ENCODE peak calls at places on chromosomes 7 and 10, in nine cellular contexts. U, A, S, D, M, Y, W, J and N are unnamed samples.

GRCh38 chr10:18312385-18313145 is 172.3 kb downstream of the CACNB2 start:
- DNase-seq in W (no peak), Y (peak), D (peak), S (peak), A (peak), M (no peak), J (no peak), U (no peak), N (no peak)

GRCh38 chr10:26491276-26491675 is 53.1 kb downstream of the APBB1IP start:
- DNase-seq in S (no peak), D (no peak), Y (no peak), M (no peak), J (no peak), W (no peak), A (no peak), U (no peak), N (no peak)

GRCh38 chr10:130889240-130889639 is 422.3 kb downstream of the TCERG1L start:
- DNase-seq in S (no peak), Y (no peak), M (no peak), J (no peak), D (no peak), W (no peak), A (no peak), U (no peak), N (no peak)

GRCh38 chr7:85156661-85157213 is 30.1 kb downstream of the SEMA3D start:
- DNase-seq in D (peak), Y (no peak), S (no peak), J (no peak), M (no peak), W (no peak), U (no peak), A (no peak), N (no peak)

GRCh38 chr10:70084189-70084588 is 31.5 kb downstream of the MACROH2A2 start:
- DNase-seq in A (no peak), W (no peak), M (no peak), S (no peak), U (no peak), D (no peak), J (no peak), Y (no peak), N (no peak)

GRCh38 chr10:103699611-103700435 is 155.6 kb downstream of the SH3PXD2A start:
- DNase-seq in J (no peak), A (no peak), D (no peak), S (no peak), U (no peak), Y (no peak), M (no peak), W (no peak), N (peak)

GRCh38 chr10:16952610-16953009 is 135.4 kb upstream of the RSU1 start:
- DNase-seq in A (peak), D (no peak), M (no peak), S (no peak), Y (no peak), U (no peak), J (no peak), W (no peak), N (no peak)

GRCh38 chr7:98376719-98377118 is 24.2 kb downstream of the BAIAP2L1 start:
- DNase-seq in M (no peak), U (no peak), Y (no peak), D (no peak), S (no peak), W (no peak), A (no peak), J (no peak), N (no peak)

GRCh38 chr7:17983238-17984088 is 43.2 kb upstream of the SNX13 start:
- DNase-seq in D (no peak), M (no peak), Y (no peak), J (no peak), S (no peak), W (no peak), U (no peak), A (no peak), N (no peak)

GRCh38 chr10:123896217-123896927 is 4.8 kb upstream of the CPXM2 start:
- DNase-seq in D (no peak), Y (no peak), M (no peak), U (no peak), A (no peak), W (no peak), S (no peak), J (no peak), N (no peak)

GRCh38 chr7:4803397-4804241 is 28.2 kb downstream of the AP5Z1 start:
- DNase-seq in A (no peak), J (no peak), Y (no peak), U (no peak), W (no peak), M (no peak), S (no peak), D (no peak), N (no peak)

GRCh38 chr10:7797582-7797981 is 9.6 kb downstream of the ATP5F1C start:
- DNase-seq in D (peak), U (no peak), Y (peak), W (no peak), J (no peak), S (peak), A (peak), M (peak), N (no peak)

GRCh38 chr7:19700936-19701335 is 7.9 kb downstream of the POLR1F start:
- DNase-seq in U (no peak), J (no peak), D (no peak), A (no peak), W (no peak), S (no peak), M (no peak), Y (no peak), N (no peak)

GRCh38 chr10:45008524-45009161 is 7.9 kb downstream of the ZNF22 start:
- DNase-seq in A (peak), U (no peak), W (no peak), S (peak), Y (peak), D (peak), J (no peak), M (peak), N (no peak)